ENCODE peak calls at places on chromosomes 6 and 20, in eight cellular contexts. One of them, this sample, is unnamed.

GRCh38 chr6:7260291-7261029 is 52.5 kb downstream of the SSR1 start:
- DNase-seq in stimulated activated CD4-positive, alpha-beta T cell treated with anti-CD3 and anti-CD28 coated beads, Interleukin-2, amount 100 ng/mL, for 48 hours: no peak
- DNase-seq in HS-5: no peak
- DNase-seq in stimulated activated naive CD8-positive, alpha-beta T cell treated with anti-CD3 and anti-CD28 coated beads, Interleukin-15, Interleukin-2, amounts not matched to agents 100 U/mL and 50 U/mL, for 24 hours: no peak
- DNase-seq in WTC11: no peak
- DNase-seq in A172: no peak
- DNase-seq in sciatic nerve: peak; percentile 47
- DNase-seq in NCI-H1092 treated with DMSO at 0.1 percent for 48 hours: no peak
- DNase-seq in this sample: no peak

GRCh38 chr6:155303361-155303870 is 10.9 kb downstream of the TFB1M start:
- DNase-seq in stimulated activated CD4-positive, alpha-beta T cell treated with anti-CD3 and anti-CD28 coated beads, Interleukin-2, amount 100 ng/mL, for 48 hours: no peak
- DNase-seq in HS-5: no peak
- DNase-seq in stimulated activated naive CD8-positive, alpha-beta T cell treated with anti-CD3 and anti-CD28 coated beads, Interleukin-15, Interleukin-2, amounts not matched to agents 100 U/mL and 50 U/mL, for 24 hours: no peak
- DNase-seq in WTC11: no peak
- DNase-seq in A172: no peak
- DNase-seq in sciatic nerve: no peak
- DNase-seq in NCI-H1092 treated with DMSO at 0.1 percent for 48 hours: no peak
- DNase-seq in this sample: no peak

GRCh38 chr6:69948479-69949114 is 82.2 kb downstream of the COL19A1 start:
- DNase-seq in stimulated activated CD4-positive, alpha-beta T cell treated with anti-CD3 and anti-CD28 coated beads, Interleukin-2, amount 100 ng/mL, for 48 hours: no peak
- DNase-seq in HS-5: no peak
- DNase-seq in stimulated activated naive CD8-positive, alpha-beta T cell treated with anti-CD3 and anti-CD28 coated beads, Interleukin-15, Interleukin-2, amounts not matched to agents 100 U/mL and 50 U/mL, for 24 hours: no peak
- DNase-seq in WTC11: no peak
- DNase-seq in A172: no peak
- DNase-seq in sciatic nerve: no peak
- DNase-seq in NCI-H1092 treated with DMSO at 0.1 percent for 48 hours: no peak
- DNase-seq in this sample: no peak

GRCh38 chr6:150599199-150600002 is at the start of gene PLEKHG1:
- DNase-seq in stimulated activated CD4-positive, alpha-beta T cell treated with anti-CD3 and anti-CD28 coated beads, Interleukin-2, amount 100 ng/mL, for 48 hours: peak; percentile 53
- DNase-seq in HS-5: no peak
- DNase-seq in stimulated activated naive CD8-positive, alpha-beta T cell treated with anti-CD3 and anti-CD28 coated beads, Interleukin-15, Interleukin-2, amounts not matched to agents 100 U/mL and 50 U/mL, for 24 hours: peak; percentile 73
- DNase-seq in WTC11: peak; percentile 75
- DNase-seq in A172: peak; percentile 1
- DNase-seq in sciatic nerve: peak; percentile 82
- DNase-seq in NCI-H1092 treated with DMSO at 0.1 percent for 48 hours: peak; percentile 16
- DNase-seq in this sample: peak; percentile 79

GRCh38 chr6:70956451-70957283 is at the start of gene B3GAT2:
- DNase-seq in stimulated activated CD4-positive, alpha-beta T cell treated with anti-CD3 and anti-CD28 coated beads, Interleukin-2, amount 100 ng/mL, for 48 hours: no peak
- DNase-seq in HS-5: no peak
- DNase-seq in stimulated activated naive CD8-positive, alpha-beta T cell treated with anti-CD3 and anti-CD28 coated beads, Interleukin-15, Interleukin-2, amounts not matched to agents 100 U/mL and 50 U/mL, for 24 hours: peak; percentile 9
- DNase-seq in WTC11: peak; percentile 60
- DNase-seq in A172: no peak
- DNase-seq in sciatic nerve: no peak
- DNase-seq in NCI-H1092 treated with DMSO at 0.1 percent for 48 hours: peak; percentile 3
- DNase-seq in this sample: peak; percentile 64

GRCh38 chr20:24954151-24954550 is 5.1 kb downstream of the CST7 start:
- DNase-seq in stimulated activated CD4-positive, alpha-beta T cell treated with anti-CD3 and anti-CD28 coated beads, Interleukin-2, amount 100 ng/mL, for 48 hours: no peak
- DNase-seq in HS-5: no peak
- DNase-seq in stimulated activated naive CD8-positive, alpha-beta T cell treated with anti-CD3 and anti-CD28 coated beads, Interleukin-15, Interleukin-2, amounts not matched to agents 100 U/mL and 50 U/mL, for 24 hours: no peak
- DNase-seq in WTC11: no peak
- DNase-seq in A172: no peak
- DNase-seq in sciatic nerve: no peak
- DNase-seq in NCI-H1092 treated with DMSO at 0.1 percent for 48 hours: no peak
- DNase-seq in this sample: no peak

GRCh38 chr6:143959865-143960264 is 48.2 kb downstream of the PLAGL1 start:
- DNase-seq in stimulated activated CD4-positive, alpha-beta T cell treated with anti-CD3 and anti-CD28 coated beads, Interleukin-2, amount 100 ng/mL, for 48 hours: no peak
- DNase-seq in HS-5: no peak
- DNase-seq in stimulated activated naive CD8-positive, alpha-beta T cell treated with anti-CD3 and anti-CD28 coated beads, Interleukin-15, Interleukin-2, amounts not matched to agents 100 U/mL and 50 U/mL, for 24 hours: no peak
- DNase-seq in WTC11: no peak
- DNase-seq in A172: no peak
- DNase-seq in sciatic nerve: no peak
- DNase-seq in NCI-H1092 treated with DMSO at 0.1 percent for 48 hours: no peak
- DNase-seq in this sample: no peak

GRCh38 chr6:145080651-145081050 is 654.7 kb downstream of the EPM2A start:
- DNase-seq in stimulated activated CD4-positive, alpha-beta T cell treated with anti-CD3 and anti-CD28 coated beads, Interleukin-2, amount 100 ng/mL, for 48 hours: no peak
- DNase-seq in HS-5: no peak
- DNase-seq in stimulated activated naive CD8-positive, alpha-beta T cell treated with anti-CD3 and anti-CD28 coated beads, Interleukin-15, Interleukin-2, amounts not matched to agents 100 U/mL and 50 U/mL, for 24 hours: no peak
- DNase-seq in WTC11: no peak
- DNase-seq in A172: no peak
- DNase-seq in sciatic nerve: no peak
- DNase-seq in NCI-H1092 treated with DMSO at 0.1 percent for 48 hours: no peak
- DNase-seq in this sample: no peak

GRCh38 chr6:19549109-19549508 is 288.1 kb upstream of the ID4 start:
- DNase-seq in stimulated activated CD4-positive, alpha-beta T cell treated with anti-CD3 and anti-CD28 coated beads, Interleukin-2, amount 100 ng/mL, for 48 hours: no peak
- DNase-seq in HS-5: no peak
- DNase-seq in stimulated activated naive CD8-positive, alpha-beta T cell treated with anti-CD3 and anti-CD28 coated beads, Interleukin-15, Interleukin-2, amounts not matched to agents 100 U/mL and 50 U/mL, for 24 hours: no peak
- DNase-seq in WTC11: no peak
- DNase-seq in A172: no peak
- DNase-seq in sciatic nerve: no peak
- DNase-seq in NCI-H1092 treated with DMSO at 0.1 percent for 48 hours: no peak
- DNase-seq in this sample: no peak

This sample was measured in H9.